ENCODE peak calls at places on chromosomes 7 and 10, in five cellular contexts. E is endodermal cell; U is hypothalamus; L is nephron progenitor cell; H is CD8-positive, alpha-beta memory T cell. P is an unnamed sample.

GRCh38 chr10:36591436-36591835 is 534.0 kb upstream of the ANKRD30A start:
- DNase-seq in E (no peak), U (no peak), L (no peak), H (no peak), P (no peak)

GRCh38 chr7:149772821-149773425 is 465 bp downstream of the ZNF467 start:
- DNase-seq in E (peak), U (no peak), L (peak), H (peak), P (no peak)

GRCh38 chr7:148503900-148504487 is 86.6 kb upstream of the C7orf33 start:
- DNase-seq in E (no peak), U (no peak), L (no peak), H (peak), P (no peak)

GRCh38 chr7:149050941-149051340 is 22.6 kb upstream of the PDIA4 start:
- DNase-seq in E (no peak), U (no peak), L (no peak), H (no peak), P (no peak)

GRCh38 chr10:85570871-85571270 is 795.7 kb downstream of the GRID1 start:
- DNase-seq in E (no peak), U (no peak), L (no peak), H (no peak), P (no peak)

GRCh38 chr10:10209152-10209551 is 808.5 kb upstream of the CELF2 start:
- DNase-seq in E (no peak), U (no peak), L (no peak), H (no peak), P (no peak)

GRCh38 chr7:88432321-88432720 is 125.6 kb upstream of the STEAP4 start:
- DNase-seq in E (no peak), U (no peak), L (no peak), H (no peak), P (no peak)

GRCh38 chr7:29839302-29839701 is 33.0 kb downstream of the WIPF3 start:
- DNase-seq in E (no peak), U (no peak), L (no peak), H (no peak), P (peak)

GRCh38 chr10:72276013-72276387 is 2.3 kb downstream of the DDIT4 start:
- DNase-seq in E (no peak), U (no peak), L (no peak), H (no peak), P (no peak)

GRCh38 chr7:132154695-132155471 is 421.4 kb downstream of the PLXNA4 start:
- DNase-seq in E (peak), U (no peak), L (no peak), H (no peak), P (no peak)

GRCh38 chr10:24449769-24450310 is 240.9 kb downstream of the KIAA1217 start:
- DNase-seq in E (no peak), U (no peak), L (no peak), H (no peak), P (no peak)

GRCh38 chr10:93856349-93857140 is 37.2 kb upstream of the SLC35G1 start:
- DNase-seq in E (no peak), U (no peak), L (no peak), H (no peak), P (no peak)

GRCh38 chr10:99850041-99850766 is 67.8 kb downstream of the ABCC2 start:
- DNase-seq in E (peak), U (no peak), L (no peak), H (no peak), P (no peak)

GRCh38 chr10:117250409-117250808 is 9.5 kb downstream of the SLC18A2 start:
- DNase-seq in E (no peak), U (no peak), L (no peak), H (no peak), P (no peak)

GRCh38 chr10:101032637-101033201 is 1.7 kb downstream of the SFXN3 start:
- DNase-seq in E (no peak), U (no peak), L (no peak), H (no peak), P (no peak)

P was measured in T47D.